ENCODE peak calls at places on chromosomes 6 and 20, in eight cellular contexts. L is effector CD8-positive, alpha-beta T cell; W is activated CD4-positive, alpha-beta T cell treated with anti-CD3 and anti-CD28 coated beads, Interleukin-2, amount 10 ng/mL, durations not matched to agents 7 days and 5 days; I is fibroblast of lung; U is COR-L47; R is iPS DF 6.9; E is ELR; F is BE2C. N is an unnamed sample.

GRCh38 chr6:36545767-36546663 is 1.3 kb downstream of the STK38 start:
- DNase-seq in F (no peak), U (no peak), I (peak; percentile 32), L (no peak), E (peak; percentile 51), W (peak; percentile 23), R (no peak), N (peak; percentile 42)

GRCh38 chr6:49326337-49326736 is 136.7 kb downstream of the MMUT start:
- DNase-seq in R (no peak), L (no peak), U (no peak), W (no peak), I (peak; percentile 78), E (peak; percentile 86), F (no peak), N (peak; percentile 46)

GRCh38 chr6:35804996-35805736 is at the start of gene LHFPL5:
- DNase-seq in U (peak; percentile 62), I (peak; percentile 11), F (peak; percentile 80), W (peak; percentile 64), L (peak; percentile 17), E (peak; percentile 48), R (peak; percentile 45), N (peak; percentile 42)

GRCh38 chr20:10524034-10524476 is 89.0 kb downstream of the SLX4IP start:
- DNase-seq in W (no peak), U (peak; percentile 72), I (peak; percentile 54), R (peak; percentile 45), E (no peak), F (peak; percentile 70), L (no peak), N (no peak)

GRCh38 chr6:26205625-26206574 is 118.7 kb downstream of the HFE start:
- DNase-seq in W (no peak), L (no peak), I (peak; percentile 94), F (no peak), E (peak; percentile 90), R (no peak), U (peak; percentile 22), N (peak; percentile 96)

GRCh38 chr20:53897884-53898557 is 172.4 kb downstream of the BCAS1 start:
- DNase-seq in F (peak; percentile 45), U (no peak), W (no peak), L (no peak), I (no peak), R (no peak), E (no peak), N (no peak)

GRCh38 chr20:19890358-19891117 is 126.6 kb upstream of the NAA20 start:
- DNase-seq in F (no peak), U (peak; percentile 9), I (no peak), E (no peak), W (no peak), R (no peak), L (no peak), N (no peak)

GRCh38 chr20:25257130-25257529 is 9.2 kb downstream of the PYGB start:
- DNase-seq in E (no peak), L (no peak), W (no peak), R (no peak), I (no peak), F (no peak), U (no peak), N (no peak)

GRCh38 chr6:91812596-91813274 is 1225.9 kb upstream of the MAP3K7 start:
- DNase-seq in F (no peak), W (no peak), R (no peak), L (no peak), E (no peak), I (peak; percentile 2), U (no peak), N (no peak)